ENCODE peak calls at places on chromosomes 7 and 10, in four cellular contexts. One of them, this sample, is unnamed.

GRCh38 chr7:35015346-35015859 is 21.9 kb downstream of the DPY19L1 start:
- DNase-seq in prostate gland: no peak
- DNase-seq in esophagus squamous epithelium: no peak
- DNase-seq in ovary: no peak
- DNase-seq in this sample: no peak

GRCh38 chr7:111730476-111731300 is 168.4 kb upstream of the IMMP2L start:
- DNase-seq in prostate gland: no peak
- DNase-seq in esophagus squamous epithelium: no peak
- DNase-seq in ovary: no peak
- DNase-seq in this sample: no peak

GRCh38 chr10:11689945-11690736 is 52.0 kb upstream of the ECHDC3 start:
- DNase-seq in ovary: no peak
- DNase-seq in prostate gland: no peak
- DNase-seq in esophagus squamous epithelium: no peak
- DNase-seq in this sample: no peak

GRCh38 chr7:157431173-157431950 is 94.6 kb downstream of the DNAJB6 start:
- DNase-seq in esophagus squamous epithelium: no peak
- DNase-seq in ovary: peak
- DNase-seq in prostate gland: no peak
- DNase-seq in this sample: no peak

GRCh38 chr7:22372863-22373262 is 15.9 kb upstream of the RAPGEF5 start:
- DNase-seq in prostate gland: no peak
- DNase-seq in ovary: no peak
- DNase-seq in esophagus squamous epithelium: no peak
- DNase-seq in this sample: peak

GRCh38 chr10:132679640-132680039 is 106.3 kb downstream of the NKX6-2 start:
- DNase-seq in esophagus squamous epithelium: no peak
- DNase-seq in prostate gland: no peak
- DNase-seq in ovary: peak
- DNase-seq in this sample: no peak

GRCh38 chr7:155234950-155235789 is 62.5 kb upstream of the INSIG1 start:
- DNase-seq in prostate gland: no peak
- DNase-seq in ovary: no peak
- DNase-seq in esophagus squamous epithelium: no peak
- DNase-seq in this sample: no peak

GRCh38 chr10:110992011-110992800 is 72.8 kb downstream of the SHOC2 start:
- DNase-seq in prostate gland: no peak
- DNase-seq in esophagus squamous epithelium: no peak
- DNase-seq in ovary: no peak
- DNase-seq in this sample: no peak

GRCh38 chr7:74453321-74454011 is at the start of gene GTF2IRD1:
- DNase-seq in ovary: peak
- DNase-seq in esophagus squamous epithelium: no peak
- DNase-seq in prostate gland: peak
- DNase-seq in this sample: peak

GRCh38 chr10:62990126-62990525 is 143.0 kb upstream of the NRBF2 start:
- DNase-seq in ovary: no peak
- DNase-seq in prostate gland: no peak
- DNase-seq in esophagus squamous epithelium: no peak
- DNase-seq in this sample: no peak

GRCh38 chr10:22705534-22705933 is 8.8 kb downstream of the PIP4K2A start:
- DNase-seq in prostate gland: no peak
- DNase-seq in ovary: no peak
- DNase-seq in esophagus squamous epithelium: no peak
- DNase-seq in this sample: no peak

GRCh38 chr7:47893238-47893637 is 55.0 kb downstream of the PKD1L1 start:
- DNase-seq in esophagus squamous epithelium: no peak
- DNase-seq in ovary: no peak
- DNase-seq in prostate gland: no peak
- DNase-seq in this sample: no peak

GRCh38 chr7:33722383-33723096 is 182.8 kb upstream of the BMPER start:
- DNase-seq in prostate gland: no peak
- DNase-seq in esophagus squamous epithelium: no peak
- DNase-seq in ovary: no peak
- DNase-seq in this sample: no peak

GRCh38 chr10:55509168-55509567 is 708.1 kb upstream of the PCDH15 start:
- DNase-seq in prostate gland: no peak
- DNase-seq in ovary: no peak
- DNase-seq in esophagus squamous epithelium: no peak
- DNase-seq in this sample: no peak

GRCh38 chr10:63256047-63256773 is 123.1 kb downstream of the NRBF2 start:
- DNase-seq in ovary: no peak
- DNase-seq in esophagus squamous epithelium: no peak
- DNase-seq in prostate gland: no peak
- DNase-seq in this sample: no peak

GRCh38 chr10:83199357-83199756 is 940.0 kb upstream of the GHITM start:
- DNase-seq in esophagus squamous epithelium: no peak
- DNase-seq in ovary: no peak
- DNase-seq in prostate gland: no peak
- DNase-seq in this sample: no peak

GRCh38 chr7:39741942-39742623 is 118.7 kb downstream of the RALA start:
- DNase-seq in esophagus squamous epithelium: no peak
- DNase-seq in ovary: no peak
- DNase-seq in prostate gland: no peak
- DNase-seq in this sample: no peak

GRCh38 chr10:43322769-43323168 is 48.7 kb upstream of the FXYD4 start:
- DNase-seq in esophagus squamous epithelium: peak
- DNase-seq in ovary: peak
- DNase-seq in prostate gland: peak
- DNase-seq in this sample: peak

GRCh38 chr7:219581-220150 is 27.3 kb downstream of the FAM20C start:
- DNase-seq in prostate gland: no peak
- DNase-seq in ovary: no peak
- DNase-seq in esophagus squamous epithelium: no peak
- DNase-seq in this sample: peak

GRCh38 chr7:1853619-1854520 is 183.8 kb downstream of the ELFN1 start:
- DNase-seq in prostate gland: no peak
- DNase-seq in ovary: peak
- DNase-seq in esophagus squamous epithelium: no peak
- DNase-seq in this sample: no peak

GRCh38 chr10:35394934-35395333 is 58.6 kb downstream of the CCNY start:
- DNase-seq in prostate gland: no peak
- DNase-seq in ovary: no peak
- DNase-seq in esophagus squamous epithelium: no peak
- DNase-seq in this sample: no peak

GRCh38 chr10:6476989-6477388 is 103.1 kb downstream of the PRKCQ start:
- DNase-seq in ovary: no peak
- DNase-seq in esophagus squamous epithelium: no peak
- DNase-seq in prostate gland: no peak
- DNase-seq in this sample: no peak

GRCh38 chr10:13938940-13939339 is 352.2 kb downstream of the PRPF18 start:
- DNase-seq in esophagus squamous epithelium: no peak
- DNase-seq in prostate gland: no peak
- DNase-seq in ovary: no peak
- DNase-seq in this sample: no peak

GRCh38 chr7:19101911-19102310 is 15.5 kb downstream of the TWIST1 start:
- DNase-seq in ovary: no peak
- DNase-seq in esophagus squamous epithelium: no peak
- DNase-seq in prostate gland: no peak
- DNase-seq in this sample: no peak

GRCh38 chr10:44962870-44963738 is 3.5 kb downstream of the RASSF4 start:
- DNase-seq in prostate gland: no peak
- DNase-seq in esophagus squamous epithelium: no peak
- DNase-seq in ovary: no peak
- DNase-seq in this sample: no peak

GRCh38 chr10:66931340-66931948 is 5.6 kb downstream of the LRRTM3 start:
- DNase-seq in esophagus squamous epithelium: no peak
- DNase-seq in prostate gland: peak
- DNase-seq in ovary: no peak
- DNase-seq in this sample: no peak

GRCh38 chr7:24697416-24697815 is 59.8 kb downstream of the GSDME start:
- DNase-seq in ovary: no peak
- DNase-seq in esophagus squamous epithelium: no peak
- DNase-seq in prostate gland: no peak
- DNase-seq in this sample: no peak

GRCh38 chr7:43584200-43584586 is 1.3 kb downstream of the STK17A start:
- DNase-seq in ovary: peak
- DNase-seq in prostate gland: peak
- DNase-seq in esophagus squamous epithelium: no peak
- DNase-seq in this sample: no peak

GRCh38 chr10:91797874-91798735 is at the start of gene TNKS2:
- DNase-seq in esophagus squamous epithelium: peak
- DNase-seq in prostate gland: peak
- DNase-seq in ovary: peak
- DNase-seq in this sample: peak
- TF ChIP-seq POLR2A in esophagus squamous epithelium: no peak
- TF ChIP-seq POLR2A in prostate gland: peak
- TF ChIP-seq POLR2A in ovary: peak
- TF ChIP-seq POLR2A in this sample: no peak

GRCh38 chr10:31761156-31761555 is 167.5 kb downstream of the ARHGAP12 start:
- DNase-seq in prostate gland: no peak
- DNase-seq in esophagus squamous epithelium: no peak
- DNase-seq in ovary: no peak
- DNase-seq in this sample: no peak
- H3K27ac ChIP-seq in prostate gland: no peak
- H3K27ac ChIP-seq in esophagus squamous epithelium: peak
- H3K27ac ChIP-seq in ovary: no peak
- H3K27ac ChIP-seq in this sample: peak

GRCh38 chr7:106064836-106065559 is 47.1 kb downstream of the SYPL1 start:
- DNase-seq in esophagus squamous epithelium: no peak
- DNase-seq in ovary: peak
- DNase-seq in prostate gland: peak
- DNase-seq in this sample: peak
- TF ChIP-seq POLR2A in esophagus squamous epithelium: no peak
- TF ChIP-seq POLR2A in ovary: no peak
- TF ChIP-seq POLR2A in prostate gland: no peak
- TF ChIP-seq POLR2A in this sample: no peak

GRCh38 chr7:101362334-101363195 is at the start of gene COL26A1:
- DNase-seq in prostate gland: peak
- DNase-seq in esophagus squamous epithelium: no peak
- DNase-seq in ovary: peak
- DNase-seq in this sample: peak
- H3K27ac ChIP-seq in prostate gland: peak
- H3K27ac ChIP-seq in esophagus squamous epithelium: no peak
- H3K27ac ChIP-seq in ovary: no peak
- H3K27ac ChIP-seq in this sample: peak

GRCh38 chr10:72309290-72310240 is 35.8 kb downstream of the DDIT4 start:
- DNase-seq in ovary: peak
- DNase-seq in prostate gland: peak
- DNase-seq in esophagus squamous epithelium: no peak
- DNase-seq in this sample: peak

GRCh38 chr10:72310636-72311035 is 36.9 kb downstream of the DDIT4 start:
- DNase-seq in prostate gland: no peak
- DNase-seq in ovary: no peak
- DNase-seq in esophagus squamous epithelium: no peak
- DNase-seq in this sample: no peak

GRCh38 chr10:72312865-72313391 is 39.2 kb downstream of the DDIT4 start:
- DNase-seq in esophagus squamous epithelium: no peak
- DNase-seq in ovary: no peak
- DNase-seq in prostate gland: no peak
- DNase-seq in this sample: no peak

GRCh38 chr10:72310241-72310633 is 36.5 kb downstream of the DDIT4 start:
- DNase-seq in ovary: no peak
- DNase-seq in esophagus squamous epithelium: no peak
- DNase-seq in prostate gland: no peak
- DNase-seq in this sample: no peak

DNA sequence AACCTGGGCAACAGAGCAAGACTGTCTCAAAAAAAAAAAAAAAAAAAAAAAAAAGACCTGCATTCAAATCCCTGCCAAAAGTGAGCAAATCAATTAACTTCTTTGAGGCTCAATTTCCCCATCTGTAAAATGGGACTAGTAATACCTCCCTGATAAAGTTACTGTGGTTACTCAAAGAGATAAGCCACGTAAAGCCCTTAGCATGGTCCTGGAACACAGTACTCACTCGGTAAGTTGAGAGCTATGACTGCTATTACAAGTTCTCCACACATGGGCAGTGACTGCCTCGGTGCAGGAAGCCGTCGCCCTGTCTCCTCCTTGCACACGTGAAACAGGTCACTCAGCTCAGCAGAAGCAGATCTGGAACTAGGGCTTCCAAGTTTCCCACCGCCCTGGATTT is 37.9 kb downstream of the DDIT4 start:
- DNase-seq in prostate gland: no peak
- DNase-seq in esophagus squamous epithelium: no peak
- DNase-seq in ovary: no peak
- DNase-seq in this sample: no peak
- TF ChIP-seq POLR2A in prostate gland: no peak
- TF ChIP-seq POLR2A in esophagus squamous epithelium: no peak
- TF ChIP-seq POLR2A in ovary: no peak
- TF ChIP-seq POLR2A in this sample: no peak

DNA sequence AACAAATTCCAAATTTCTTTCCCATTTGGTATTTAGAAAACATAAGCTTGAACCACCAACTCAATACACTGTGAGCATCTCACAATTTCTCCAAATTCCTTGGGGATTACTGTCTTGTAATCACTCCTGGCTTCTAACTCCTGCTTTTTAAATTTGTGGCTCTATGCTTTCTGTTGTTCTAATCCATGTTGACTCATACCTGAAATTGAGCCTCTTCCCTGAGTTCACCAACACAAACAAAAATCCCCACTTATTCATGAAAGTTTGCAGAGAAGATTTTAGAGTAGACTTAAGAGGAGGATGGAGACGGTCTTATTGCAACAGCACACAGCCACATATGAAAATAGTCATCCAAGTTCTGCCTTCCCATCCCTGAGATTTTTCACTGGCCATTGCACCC is 252.5 kb downstream of the PTEN start:
- DNase-seq in ovary: no peak
- DNase-seq in esophagus squamous epithelium: no peak
- DNase-seq in prostate gland: no peak
- DNase-seq in this sample: no peak
- H3K27ac ChIP-seq in ovary: no peak
- H3K27ac ChIP-seq in esophagus squamous epithelium: no peak
- H3K27ac ChIP-seq in prostate gland: no peak
- H3K27ac ChIP-seq in this sample: no peak

GRCh38 chr7:131057015-131057518 is 270.6 kb upstream of the MKLN1 start:
- DNase-seq in ovary: no peak
- DNase-seq in prostate gland: peak
- DNase-seq in esophagus squamous epithelium: no peak
- DNase-seq in this sample: no peak
- TF ChIP-seq POLR2A in ovary: no peak
- TF ChIP-seq POLR2A in prostate gland: no peak
- TF ChIP-seq POLR2A in esophagus squamous epithelium: no peak
- TF ChIP-seq POLR2A in this sample: no peak

DNA sequence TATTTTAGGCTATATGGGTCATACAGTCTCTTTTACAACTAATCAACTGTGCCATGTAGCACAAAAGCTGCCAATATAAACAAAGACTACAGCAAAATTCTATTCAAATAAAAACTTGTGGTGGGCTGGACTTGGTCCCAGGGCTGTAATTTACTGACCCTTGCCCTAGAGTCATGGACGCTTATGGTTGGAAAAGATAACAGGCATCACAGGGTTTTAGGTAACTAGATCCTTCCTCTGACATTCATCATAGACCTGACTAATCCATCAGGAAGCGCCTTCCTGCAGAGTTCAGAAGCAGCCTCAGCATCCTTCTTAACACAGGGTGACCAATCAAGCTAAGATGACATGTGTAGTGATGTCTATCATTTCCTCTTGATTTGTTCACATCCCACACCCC is 40.2 kb upstream of the GPAM start:
- DNase-seq in prostate gland: no peak
- DNase-seq in esophagus squamous epithelium: no peak
- DNase-seq in ovary: no peak
- DNase-seq in this sample: no peak
- H3K27ac ChIP-seq in prostate gland: no peak
- H3K27ac ChIP-seq in esophagus squamous epithelium: no peak
- H3K27ac ChIP-seq in ovary: no peak
- H3K27ac ChIP-seq in this sample: no peak